ENCODE peak calls at places on chromosomes 5 and 9, in nine cellular contexts. B is activated naive CD8-positive, alpha-beta T cell treated with anti-CD3 and anti-CD28 coated beads, Interleukin-2, amount 50 U/mL, for 24 hours; L is T-cell; A is brain microvascular endothelial cell; U is neuronal stem cell; V is ACHN; Z is neural crest cell; Y is substantia nigra; F is ecto neural progenitor cell. N is an unnamed sample.

GRCh38 chr5:160923927-160924705 is 72.1 kb upstream of the ATP10B start:
- DNase-seq in B (no peak), L (no peak), A (no peak), U (no peak), V (no peak), Z (no peak), Y (no peak), F (peak; percentile 63), N (no peak)

GRCh38 chr5:144103611-144104010 is 66.8 kb downstream of the YIPF5 start:
- DNase-seq in B (no peak), L (no peak), A (no peak), U (no peak), V (no peak), Z (no peak), Y (no peak), F (no peak), N (no peak)

GRCh38 chr5:161641444-161641843 is 44.1 kb upstream of the GABRA6 start:
- DNase-seq in B (no peak), L (no peak), A (no peak), U (no peak), V (no peak), Z (no peak), Y (no peak), F (no peak), N (no peak)

GRCh38 chr5:120449501-120449900 is 14.6 kb upstream of the PRR16 start:
- DNase-seq in B (no peak), L (no peak), A (peak; percentile 74), U (no peak), V (no peak), Z (no peak), Y (no peak), F (no peak), N (no peak)

GRCh38 chr5:75337366-75338021 is 474 bp downstream of the HMGCR start:
- DNase-seq in B (peak; percentile 40), L (no peak), A (no peak), U (no peak), V (peak; percentile 12), Z (peak; percentile 8), Y (peak; percentile 65), F (no peak), N (no peak)

GRCh38 chr9:128370752-128371621 is at the start of gene URM1:
- DNase-seq in B (peak; percentile 96), L (peak; percentile 97), A (peak; percentile 96), U (peak; percentile 86), V (peak; percentile 95), Z (peak; percentile 85), Y (peak; percentile 97), F (peak; percentile 94), N (peak; percentile 82)

GRCh38 chr9:120918931-120919638 is 7.5 kb downstream of the TRAF1 start:
- DNase-seq in B (no peak), L (no peak), A (no peak), U (no peak), V (no peak), Z (peak; percentile 54), Y (no peak), F (no peak), N (no peak)

GRCh38 chr5:5270958-5271605 is 131.0 kb downstream of the ADAMTS16 start:
- DNase-seq in B (no peak), L (no peak), A (peak; percentile 90), U (peak; percentile 12), V (peak; percentile 87), Z (peak; percentile 63), Y (peak; percentile 40), F (peak; percentile 73), N (peak; percentile 85)

GRCh38 chr5:1663186-1663585 is 136.5 kb downstream of the MRPL36 start:
- DNase-seq in B (no peak), L (no peak), A (no peak), U (no peak), V (no peak), Z (peak; percentile 0), Y (no peak), F (peak; percentile 40), N (no peak)

GRCh38 chr5:165999693-166000092 is 2291.8 kb upstream of the WWC1 start:
- DNase-seq in B (no peak), L (no peak), A (no peak), U (no peak), V (no peak), Z (no peak), Y (no peak), F (no peak), N (no peak)

GRCh38 chr5:16489322-16489791 is 23.8 kb upstream of the ZNF622 start:
- DNase-seq in B (no peak), L (no peak), A (no peak), U (no peak), V (peak; percentile 54), Z (no peak), Y (no peak), F (no peak), N (no peak)

GRCh38 chr9:98083059-98083458 is 26.5 kb downstream of the NANS start:
- DNase-seq in B (no peak), L (no peak), A (no peak), U (no peak), V (no peak), Z (no peak), Y (no peak), F (no peak), N (no peak)

GRCh38 chr5:145101246-145101645 is 733.9 kb downstream of the PRELID2 start:
- DNase-seq in B (no peak), L (no peak), A (no peak), U (no peak), V (peak; percentile 14), Z (no peak), Y (no peak), F (no peak), N (no peak)

GRCh38 chr5:67058998-67059746 is 137.4 kb downstream of the CD180 start:
- DNase-seq in B (no peak), L (no peak), A (no peak), U (no peak), V (no peak), Z (no peak), Y (no peak), F (no peak), N (no peak)

GRCh38 chr5:39650234-39650816 is 225.5 kb upstream of the DAB2 start:
- DNase-seq in B (no peak), L (no peak), A (peak; percentile 33), U (no peak), V (no peak), Z (no peak), Y (no peak), F (no peak), N (no peak)

GRCh38 chr5:60196382-60197113 is 303.0 kb upstream of the PDE4D start:
- DNase-seq in B (no peak), L (no peak), A (peak; percentile 99), U (no peak), V (peak; percentile 93), Z (no peak), Y (no peak), F (no peak), N (peak; percentile 96)

GRCh38 chr5:320524-321232 is 836 bp upstream of the AHRR start:
- DNase-seq in B (no peak), L (no peak), A (no peak), U (no peak), V (no peak), Z (no peak), Y (no peak), F (no peak), N (no peak)

GRCh38 chr9:75086443-75087278 is 1.3 kb downstream of the NMRK1 start:
- DNase-seq in B (peak; percentile 14), L (no peak), A (no peak), U (no peak), V (no peak), Z (no peak), Y (no peak), F (no peak), N (no peak)

GRCh38 chr9:124506433-124506832 is 766 bp downstream of the NR5A1 start:
- DNase-seq in B (no peak), L (no peak), A (no peak), U (no peak), V (no peak), Z (no peak), Y (no peak), F (no peak), N (no peak)

GRCh38 chr5:96342581-96342980 is 90.5 kb downstream of the PCSK1 start:
- DNase-seq in B (no peak), L (no peak), A (no peak), U (no peak), V (no peak), Z (no peak), Y (no peak), F (no peak), N (no peak)

GRCh38 chr9:6628714-6629113 is 16.8 kb downstream of the GLDC start:
- DNase-seq in B (no peak), L (no peak), A (no peak), U (no peak), V (no peak), Z (no peak), Y (no peak), F (no peak), N (no peak)

GRCh38 chr9:33024966-33025571 is at the start of gene DNAJA1:
- DNase-seq in B (peak; percentile 97), L (peak; percentile 84), A (peak; percentile 84), U (peak; percentile 91), V (peak; percentile 91), Z (peak; percentile 90), Y (peak; percentile 95), F (peak; percentile 97), N (peak; percentile 70)

GRCh38 chr9:97665742-97666141 is 31.4 kb downstream of the XPA start:
- DNase-seq in B (no peak), L (no peak), A (no peak), U (no peak), V (no peak), Z (no peak), Y (no peak), F (no peak), N (no peak)

GRCh38 chr9:79257671-79258410 is 313.9 kb upstream of the TLE4 start:
- DNase-seq in B (no peak), L (no peak), A (no peak), U (no peak), V (no peak), Z (peak; percentile 6), Y (no peak), F (peak; percentile 49), N (no peak)

GRCh38 chr5:66174338-66174737 is 30.2 kb downstream of the SREK1 start:
- DNase-seq in B (no peak), L (no peak), A (peak; percentile 45), U (no peak), V (peak; percentile 32), Z (no peak), Y (no peak), F (no peak), N (no peak)

GRCh38 chr5:117682416-117682815 is 1107.8 kb upstream of the SEMA6A start:
- DNase-seq in B (no peak), L (no peak), A (no peak), U (no peak), V (no peak), Z (no peak), Y (no peak), F (no peak), N (no peak)

GRCh38 chr9:135463140-135463539 is 16.4 kb upstream of the PPP1R26 start:
- DNase-seq in B (no peak), L (no peak), A (peak; percentile 28), U (no peak), V (peak; percentile 19), Z (no peak), Y (no peak), F (no peak), N (peak; percentile 25)

GRCh38 chr5:179258922-179259730 is 86.1 kb downstream of the ADAMTS2 start:
- DNase-seq in B (no peak), L (no peak), A (peak; percentile 51), U (no peak), V (no peak), Z (no peak), Y (no peak), F (peak; percentile 32), N (peak; percentile 51)

GRCh38 chr9:128607642-128608350 is 48.9 kb downstream of the DYNC2I2 start:
- DNase-seq in B (no peak), L (no peak), A (no peak), U (no peak), V (no peak), Z (no peak), Y (peak; percentile 81), F (no peak), N (no peak)

GRCh38 chr5:77812926-77813589 is 36.9 kb upstream of the TBCA start:
- DNase-seq in B (no peak), L (no peak), A (no peak), U (no peak), V (no peak), Z (no peak), Y (no peak), F (no peak), N (no peak)

GRCh38 chr9:109013678-109014145 is 413 bp upstream of the CTNNAL1 start:
- DNase-seq in B (no peak), L (no peak), A (peak; percentile 57), U (no peak), V (peak; percentile 72), Z (no peak), Y (no peak), F (no peak), N (peak; percentile 51)

N was measured in HS-5.